ENCODE peak calls at places on chromosomes 12 and 14, in four cellular contexts. R is GM23338, H is left lung, B is stomach. V is an unnamed sample.

GRCh38 chr12:98618952-98619351 is 25.5 kb downstream of the SLC25A3 start:
- DNase-seq in R (no peak), H (no peak), B (no peak), V (no peak)

GRCh38 chr12:89636054-89636775 is 72.4 kb downstream of the ATP2B1 start:
- DNase-seq in R (no peak), H (no peak), B (no peak), V (peak; percentile 65)

GRCh38 chr12:65464930-65465329 is 186.4 kb downstream of the MSRB3 start:
- DNase-seq in R (no peak), H (no peak), B (no peak), V (peak; percentile 9)

GRCh38 chr14:87230726-87231125 is 762.3 kb downstream of the GALC start:
- DNase-seq in R (no peak), H (no peak), B (no peak), V (no peak)

GRCh38 chr14:41718477-41719166 is 111.9 kb downstream of the LRFN5 start:
- DNase-seq in R (no peak), H (no peak), B (no peak), V (peak; percentile 2)

GRCh38 chr14:98890556-98891340 is 381.2 kb downstream of the BCL11B start:
- DNase-seq in R (no peak), H (no peak), B (peak; percentile 55), V (no peak)

GRCh38 chr14:90842726-90843125 is 26.5 kb upstream of the TTC7B start:
- DNase-seq in R (no peak), H (no peak), B (no peak), V (no peak)

GRCh38 chr12:89971880-89972279 is 263.2 kb upstream of the ATP2B1 start:
- DNase-seq in R (no peak), H (no peak), B (no peak), V (peak; percentile 22)

GRCh38 chr12:124489915-124490583 is 77.4 kb downstream of the NCOR2 start:
- DNase-seq in R (no peak), H (no peak), B (no peak), V (no peak)

GRCh38 chr14:55954108-55954507 is 164.1 kb upstream of the PELI2 start:
- DNase-seq in R (no peak), H (no peak), B (no peak), V (no peak)

GRCh38 chr12:46983959-46984833 is 95.2 kb upstream of the PCED1B start:
- DNase-seq in R (peak; percentile 80), H (no peak), B (no peak), V (peak; percentile 78)

GRCh38 chr12:30414507-30414906 is 281.2 kb downstream of the IPO8 start:
- DNase-seq in R (no peak), H (no peak), B (no peak), V (peak; percentile 20)

GRCh38 chr12:70828391-70828790 is 92.1 kb downstream of the PTPRR start:
- DNase-seq in R (no peak), H (no peak), B (no peak), V (no peak)

GRCh38 chr14:52827426-52827825 is 36.0 kb upstream of the GNPNAT1 start:
- DNase-seq in R (no peak), H (no peak), B (no peak), V (no peak)

GRCh38 chr12:46788247-46788887 is 37.4 kb downstream of the SLC38A4 start:
- DNase-seq in R (no peak), H (no peak), B (no peak), V (peak; percentile 87)

GRCh38 chr12:60112778-60113177 is 516.9 kb downstream of the SLC16A7 start:
- DNase-seq in R (no peak), H (no peak), B (no peak), V (no peak)

GRCh38 chr12:110599334-110599733 is 14.6 kb upstream of the TCTN1 start:
- DNase-seq in R (no peak), H (no peak), B (no peak), V (no peak)

GRCh38 chr14:90759370-90760054 is 56.7 kb downstream of the TTC7B start:
- DNase-seq in R (no peak), H (no peak), B (peak; percentile 43), V (no peak)

GRCh38 chr12:9662488-9662887 is 7.0 kb upstream of the CLEC2D start:
- DNase-seq in R (no peak), H (no peak), B (no peak), V (no peak)

GRCh38 chr12:22577667-22578066 is 33.3 kb upstream of the C2CD5 start:
- DNase-seq in R (no peak), H (no peak), B (no peak), V (peak; percentile 85)

GRCh38 chr14:35940291-35940690 is 114.2 kb downstream of the BRMS1L start:
- DNase-seq in R (no peak), H (no peak), B (no peak), V (no peak)

GRCh38 chr14:77305696-77306095 is 15.0 kb downstream of the POMT2 start:
- DNase-seq in R (no peak), H (no peak), B (no peak), V (no peak)

GRCh38 chr14:98924046-98924445 is 348.0 kb downstream of the BCL11B start:
- DNase-seq in R (no peak), H (no peak), B (no peak), V (no peak)

GRCh38 chr12:42924482-42924881 is 334.9 kb upstream of the PRICKLE1 start:
- DNase-seq in R (no peak), H (no peak), B (no peak), V (no peak)

GRCh38 chr14:58863576-58864345 is 226.0 kb downstream of the DACT1 start:
- DNase-seq in R (no peak), H (no peak), B (no peak), V (no peak)

GRCh38 chr12:54442071-54442470 is 23.0 kb upstream of the ITGA5 start:
- DNase-seq in R (no peak), H (no peak), B (no peak), V (no peak)

GRCh38 chr12:110934093-110934852 is 13.9 kb upstream of the MYL2 start:
- DNase-seq in R (peak; percentile 74), H (no peak), B (no peak), V (peak; percentile 85)

GRCh38 chr12:89244536-89244935 is 107.8 kb downstream of the DUSP6 start:
- DNase-seq in R (no peak), H (no peak), B (no peak), V (no peak)

GRCh38 chr12:45343269-45344051 is 127.6 kb downstream of the ANO6 start:
- DNase-seq in R (no peak), H (no peak), B (no peak), V (peak; percentile 33)

GRCh38 chr12:4553943-4554342 is 8.1 kb upstream of the DYRK4 start:
- DNase-seq in R (no peak), H (no peak), B (no peak), V (no peak)
- TF ChIP-seq CTCF in R (no peak), H (no peak), B (no peak), V (no peak)

GRCh38 chr12:59087077-59087673 is 166.9 kb upstream of the LRIG3 start:
- DNase-seq in R (no peak), H (no peak), B (no peak), V (no peak)
- TF ChIP-seq CTCF in R (peak; percentile 59), H (peak; percentile 27), B (peak; percentile 44), V (peak; percentile 86)

GRCh38 chr14:104019029-104019428 is 66.5 kb upstream of the ASPG start:
- DNase-seq in R (no peak), H (no peak), B (no peak), V (no peak)

GRCh38 chr14:104016873-104017650 is 68.4 kb upstream of the ASPG start:
- DNase-seq in R (no peak), H (no peak), B (no peak), V (peak; percentile 11)

GRCh38 chr14:104023325-104024055 is 62.0 kb upstream of the ASPG start:
- DNase-seq in R (no peak), H (no peak), B (no peak), V (no peak)

GRCh38 chr14:104020471-104020870 is 65.0 kb upstream of the ASPG start:
- DNase-seq in R (no peak), H (no peak), B (no peak), V (no peak)

GRCh38 chr14:104019806-104020205 is 65.7 kb upstream of the ASPG start:
- DNase-seq in R (no peak), H (no peak), B (no peak), V (no peak)
- TF ChIP-seq CTCF in R (peak; percentile 37), H (no peak), B (no peak), V (no peak)

GRCh38 chr12:120686690-120687569 is at the start of gene MLEC:
- DNase-seq in R (peak; percentile 98), H (peak; percentile 98), B (peak; percentile 99), V (peak; percentile 95)
- TF ChIP-seq CTCF in R (peak; percentile 47), H (no peak), B (peak; percentile 28), V (peak; percentile 79)

GRCh38 chr14:33848009-33848408 is 102.9 kb downstream of the EGLN3 start:
- DNase-seq in R (no peak), H (no peak), B (no peak), V (no peak)

GRCh38 chr14:33850826-33851225 is 100.0 kb downstream of the EGLN3 start:
- DNase-seq in R (no peak), H (no peak), B (no peak), V (no peak)

GRCh38 chr14:33849455-33849801 is 101.4 kb downstream of the EGLN3 start:
- DNase-seq in R (no peak), H (no peak), B (no peak), V (no peak)

GRCh38 chr14:33847066-33847465 is 103.8 kb downstream of the EGLN3 start:
- DNase-seq in R (no peak), H (no peak), B (no peak), V (no peak)

DNA sequence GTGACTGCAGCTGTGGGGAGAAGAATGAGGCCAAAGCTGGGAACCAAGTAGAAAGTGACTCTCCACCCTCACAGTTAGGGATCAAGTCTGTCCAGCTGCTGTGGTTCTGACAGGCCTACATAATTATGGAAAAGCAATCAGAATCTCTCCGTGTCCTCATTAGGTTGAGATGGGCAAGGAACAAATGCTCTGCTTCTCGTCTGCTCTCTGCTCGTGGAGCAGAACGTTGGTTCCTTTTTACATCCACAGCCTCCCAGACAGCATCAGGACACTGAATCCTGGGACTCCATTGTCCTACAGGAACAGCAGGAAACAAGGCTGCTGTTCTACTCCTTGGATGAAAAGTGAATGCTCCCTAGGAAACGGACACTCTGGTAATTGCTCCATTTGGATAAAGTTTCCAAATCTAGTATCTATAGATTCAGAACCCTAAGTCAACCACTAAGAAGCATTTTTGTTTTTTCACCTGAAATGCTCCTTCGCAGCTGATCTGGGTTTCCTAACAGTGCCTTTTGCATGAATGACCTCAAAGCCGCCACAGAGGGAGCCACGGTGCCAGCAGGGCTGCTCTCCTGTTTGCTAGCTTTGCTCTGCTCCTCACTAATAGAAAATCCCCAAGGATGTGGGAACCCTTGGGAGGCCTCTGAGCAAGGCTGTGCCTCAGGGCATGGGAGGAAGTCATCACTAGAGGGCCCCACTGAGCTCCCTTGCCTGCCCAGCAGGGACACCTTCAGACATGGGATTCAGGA is 102.0 kb downstream of the EGLN3 start:
- DNase-seq in R (peak; percentile 96), H (no peak), B (peak; percentile 78), V (peak; percentile 62)
- TF ChIP-seq CTCF in R (peak; percentile 83), H (peak; percentile 56), B (peak; percentile 80), V (peak; percentile 77)